ENCODE peak calls at places on chromosomes 16 and 17, in seven cellular contexts. Y, Q, W, T, H, V and U are unnamed samples. For H3K9me3, the result is how much of the 10 kb centered on the place peaks cover.

GRCh38 chr17:40910441-40910841 is 25.4 kb upstream of the KRT20 start:
- DNase-seq in Y (no peak), Q (no peak), W (no peak), T (no peak), H (no peak), V (no peak), U (no peak)

GRCh38 chr17:42406602-42407288 is 16.3 kb downstream of the CAVIN1 start:
- DNase-seq in Y (peak), Q (no peak), W (no peak), T (no peak), H (no peak), V (no peak), U (no peak)

GRCh38 chr17:83119987-83120864 is 40.8 kb downstream of the METRNL start:
- DNase-seq in Y (no peak), Q (no peak), W (no peak), T (no peak), H (peak), V (no peak), U (peak)

GRCh38 chr17:17590141-17590735 is 1.3 kb downstream of the PEMT start:
- DNase-seq in Y (no peak), Q (no peak), W (no peak), T (no peak), H (peak), V (no peak), U (no peak)

GRCh38 chr17:418421-418751 is 65.8 kb upstream of the RPH3AL start:
- DNase-seq in Y (no peak), Q (no peak), W (no peak), T (no peak), H (no peak), V (no peak), U (no peak)

GRCh38 chr17:35577826-35578194 is 561 bp downstream of the PEX12 start:
- DNase-seq in Y (peak), Q (no peak), W (no peak), T (no peak), H (no peak), V (no peak), U (peak)

GRCh38 chr17:39450051-39450450 is 1.0 kb downstream of the MED1 start:
- DNase-seq in Y (peak), Q (no peak), W (no peak), T (peak), H (no peak), V (peak), U (no peak)

GRCh38 chr17:78891406-78892061 is 11.5 kb downstream of the CEP295NL start:
- DNase-seq in Y (no peak), Q (no peak), W (no peak), T (no peak), H (peak), V (no peak), U (no peak)

GRCh38 chr16:65739518-65739917 is 617.7 kb upstream of the CDH11 start:
- DNase-seq in Y (no peak), Q (no peak), W (no peak), T (no peak), H (no peak), V (no peak), U (no peak)

GRCh38 chr16:11914759-11915643 is 755 bp downstream of the GSPT1 start:
- DNase-seq in Y (peak), Q (no peak), W (peak), T (peak), H (peak), V (no peak), U (peak)

GRCh38 chr17:38417210-38417951 is 10.9 kb upstream of the ARHGAP23 start:
- DNase-seq in Y (peak), Q (no peak), W (no peak), T (peak), H (no peak), V (no peak), U (no peak)

GRCh38 chr17:75739801-75740200 is 18.5 kb downstream of the ITGB4 start:
- DNase-seq in Y (no peak), Q (no peak), W (no peak), T (no peak), H (no peak), V (no peak), U (no peak)
- TF ChIP-seq POLR2AphosphoS5 in Y (no peak), Q (no peak), W (no peak), T (no peak), H (no peak), V (no peak), U (no peak)

DNA sequence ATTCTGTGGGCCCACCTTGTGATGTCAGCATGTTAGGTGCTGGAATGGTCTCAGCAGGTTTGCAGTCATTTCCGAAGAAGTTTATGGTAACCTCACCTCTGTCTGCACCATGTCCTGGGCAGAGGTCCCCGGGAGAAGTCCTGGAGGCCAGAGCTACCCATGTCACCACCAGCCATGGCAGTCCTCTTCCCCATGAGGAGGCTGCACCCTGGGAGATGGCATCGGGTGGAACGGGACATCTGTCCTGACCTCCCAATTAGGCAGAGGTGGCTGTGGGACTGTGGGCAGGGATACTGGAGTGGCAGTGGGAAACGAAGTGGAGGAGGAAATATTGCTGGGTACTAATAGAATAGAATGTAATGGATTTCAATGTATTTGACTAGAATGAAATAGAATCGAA is 511.8 kb upstream of the WSB1 start:
- DNase-seq in Y (no peak), Q (no peak), W (no peak), T (peak), H (no peak), V (no peak), U (no peak)
- H3K9me3 ChIP-seq in Y (under half), Q (half or more), W (half or more), T (under half), H (under half), V (half or more), U (under half)

GRCh38 chr17:7383742-7384488 is 3.0 kb downstream of the TNK1 start:
- DNase-seq in Y (no peak), Q (no peak), W (peak), T (peak), H (no peak), V (no peak), U (peak)
- TF ChIP-seq POLR2AphosphoS5 in Y (no peak), Q (no peak), W (no peak), T (no peak), H (no peak), V (no peak), U (no peak)

GRCh38 chr16:3285131-3285530 is 1.8 kb downstream of the ZNF263 start:
- DNase-seq in Y (no peak), Q (no peak), W (no peak), T (no peak), H (no peak), V (no peak), U (no peak)
- H3K9me3 ChIP-seq in Y (under half), Q (half or more), W (half or more), T (under half), H (under half), V (under half), U (under half)

GRCh38 chr17:52157603-52158449 is 688 bp downstream of the CA10 start:
- DNase-seq in Y (no peak), Q (no peak), W (no peak), T (no peak), H (no peak), V (no peak), U (no peak)

GRCh38 chr17:52159159-52159809 is 770 bp upstream of the CA10 start:
- DNase-seq in Y (no peak), Q (no peak), W (no peak), T (no peak), H (no peak), V (no peak), U (no peak)

GRCh38 chr17:52158450-52159042 is at the start of gene CA10:
- DNase-seq in Y (no peak), Q (no peak), W (no peak), T (no peak), H (no peak), V (no peak), U (no peak)

GRCh38 chr17:52157161-52157560 is 1.4 kb downstream of the CA10 start:
- DNase-seq in Y (no peak), Q (no peak), W (no peak), T (no peak), H (no peak), V (no peak), U (no peak)

GRCh38 chr17:52159810-52160578 is 1.5 kb upstream of the CA10 start:
- DNase-seq in Y (no peak), Q (no peak), W (no peak), T (no peak), H (no peak), V (no peak), U (no peak)
- TF ChIP-seq POLR2AphosphoS5 in Y (no peak), Q (no peak), W (no peak), T (no peak), H (no peak), V (no peak), U (no peak)

GRCh38 chr16:35745821-35746248 is 2286.4 kb downstream of the TP53TG3F start:
- DNase-seq in Y (no peak), Q (no peak), W (no peak), T (no peak), H (no peak), V (no peak), U (no peak)

GRCh38 chr16:35747658-35748455 is 2288.4 kb downstream of the TP53TG3F start:
- DNase-seq in Y (no peak), Q (no peak), W (no peak), T (no peak), H (no peak), V (no peak), U (no peak)

GRCh38 chr16:35748621-35749252 is 2289.3 kb downstream of the TP53TG3F start:
- DNase-seq in Y (no peak), Q (no peak), W (no peak), T (no peak), H (no peak), V (no peak), U (no peak)

GRCh38 chr16:35746281-35746962 is 2287.0 kb downstream of the TP53TG3F start:
- DNase-seq in Y (no peak), Q (no peak), W (no peak), T (no peak), H (no peak), V (no peak), U (no peak)

DNA sequence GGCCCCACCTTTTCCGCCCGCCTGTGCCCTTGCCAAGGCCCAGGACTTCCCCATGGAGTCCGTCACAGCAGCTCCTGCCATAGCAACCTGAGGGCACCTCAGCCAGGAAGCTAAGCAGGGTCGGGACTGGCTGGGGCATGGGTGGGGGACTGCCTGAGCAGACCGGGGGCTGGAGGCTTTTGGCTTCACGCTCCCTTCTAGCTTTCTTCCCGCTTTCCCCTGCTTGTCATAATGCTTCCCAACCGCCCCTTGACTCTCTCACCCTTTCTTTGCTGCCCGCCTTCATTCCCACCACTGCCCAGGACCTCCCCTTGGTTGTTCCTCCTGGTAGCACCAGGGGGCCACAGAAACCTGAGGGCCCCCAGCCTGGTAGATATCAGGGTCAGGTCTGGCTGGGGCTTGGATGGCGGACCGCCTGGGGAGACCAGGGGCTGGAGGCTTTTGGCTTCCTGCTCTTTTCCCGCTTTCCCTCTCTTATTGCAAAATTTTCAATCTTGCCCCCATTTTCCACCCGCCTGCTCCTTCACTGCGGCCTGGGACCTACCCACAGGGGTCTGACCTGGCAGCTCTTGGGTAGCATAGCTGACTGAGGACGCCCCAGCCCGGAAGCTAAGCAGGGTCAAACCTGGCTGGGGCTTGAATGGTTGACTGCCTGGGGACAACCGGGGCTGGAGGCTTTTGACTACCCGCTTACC is 2287.7 kb downstream of the TP53TG3F start:
- DNase-seq in Y (no peak), Q (no peak), W (no peak), T (no peak), H (no peak), V (no peak), U (no peak)
- H3K9me3 ChIP-seq in Y (under half), Q (half or more), W (half or more), T (under half), H (under half), V (half or more), U (under half)

DNA sequence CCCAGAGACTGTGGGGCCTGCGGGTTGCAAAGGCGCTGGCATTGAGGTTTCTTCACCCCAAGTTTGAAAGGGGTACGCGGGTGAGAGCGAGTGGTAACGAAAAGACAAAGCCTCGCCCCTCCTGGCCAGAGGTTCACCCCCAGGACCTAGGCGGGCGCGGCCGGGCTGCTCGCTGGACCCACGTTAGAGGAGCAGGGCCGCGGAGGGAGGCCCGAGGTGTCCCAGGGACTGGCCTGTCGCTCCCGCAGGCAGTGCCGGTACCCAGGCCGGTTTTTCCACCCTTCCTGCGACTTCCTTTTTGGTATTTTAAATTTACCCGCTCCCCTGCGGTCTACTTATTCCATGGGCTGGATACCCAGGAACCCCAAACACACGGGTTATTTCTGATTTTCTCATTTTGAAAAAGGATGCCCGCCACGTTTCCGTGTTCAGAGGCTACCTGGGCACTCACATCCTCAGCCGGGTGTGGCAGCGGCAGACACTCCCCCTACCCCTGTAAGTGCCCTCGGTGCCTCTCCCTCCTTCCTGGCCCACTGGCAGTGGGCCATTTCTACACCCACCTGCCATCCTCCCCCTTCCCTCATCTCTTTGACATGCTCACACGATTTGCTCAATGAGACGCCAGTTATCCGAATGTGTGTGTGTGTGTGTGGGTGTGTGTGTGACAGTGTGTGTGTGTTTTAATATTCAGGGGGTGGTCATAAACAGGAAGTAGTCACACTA is 1.6 kb upstream of the FOXL1 start:
- DNase-seq in Y (no peak), Q (no peak), W (no peak), T (no peak), H (no peak), V (no peak), U (no peak)
- TF ChIP-seq POLR2AphosphoS5 in Y (no peak), Q (no peak), W (no peak), T (no peak), H (no peak), V (no peak), U (no peak)

GRCh38 chr16:35687781-35688180 is 2228.4 kb downstream of the TP53TG3F start:
- DNase-seq in Y (no peak), Q (no peak), W (no peak), T (no peak), H (no peak), V (no peak), U (no peak)
- H3K9me3 ChIP-seq in Y (under half), Q (half or more), W (half or more), T (under half), H (under half), V (half or more), U (under half)

GRCh38 chr17:77449908-77450741 is 309.4 kb downstream of the SEC14L1 start:
- DNase-seq in Y (peak), Q (no peak), W (peak), T (peak), H (no peak), V (peak), U (peak)
- TF ChIP-seq POLR2AphosphoS5 in Y (no peak), Q (no peak), W (no peak), T (peak), H (no peak), V (peak), U (no peak)

GRCh38 chr17:77795685-77796084 is 162.8 kb upstream of the TNRC6C start:
- DNase-seq in Y (no peak), Q (no peak), W (no peak), T (peak), H (no peak), V (no peak), U (no peak)
- H3K9me3 ChIP-seq in Y (under half), Q (under half), W (under half), T (under half), H (under half), V (under half), U (under half)